ENCODE peak calls at places on chromosome 9, in ten cellular contexts. H is CD8-positive, alpha-beta memory T cell; U is occipital lobe; K is astrocyte of the hippocampus; A is right cardiac atrium; S is activated CD4-positive, alpha-beta T cell treated with anti-CD3 and anti-CD28 coated beads for 4 hours; E is NCI-H460; D is aorta; P is GDM1; O is stimulated activated CD8-positive, alpha-beta memory T cell treated with anti-CD3 and anti-CD28 coated beads, Interleukin-12 subunit alpha, Interleukin-12 subunit beta, amount 100 ng/mL, for 4 hours. M is an unnamed sample.

GRCh38 chr9:133992780-133993634 is 883 bp upstream of the VAV2 start:
- DNase-seq in D (peak; percentile 90), U (no peak), P (no peak), S (peak; percentile 78), A (peak; percentile 95), E (peak; percentile 64), K (peak; percentile 92), O (peak; percentile 68), H (peak; percentile 78), M (peak; percentile 90)

GRCh38 chr9:35859310-35859994 is 10.7 kb downstream of the OR13J1 start:
- DNase-seq in D (no peak), H (no peak), P (no peak), E (no peak), K (peak; percentile 26), O (no peak), A (peak; percentile 66), S (no peak), U (peak; percentile 48), M (no peak)

GRCh38 chr9:130498918-130499698 is 54.3 kb downstream of the ASS1 start:
- DNase-seq in D (no peak), H (no peak), K (no peak), S (no peak), E (no peak), U (no peak), A (no peak), O (no peak), P (no peak), M (no peak)

GRCh38 chr9:73132034-73132776 is 19.5 kb upstream of the ANXA1 start:
- DNase-seq in O (peak; percentile 43), P (peak; percentile 67), A (peak; percentile 80), S (peak; percentile 63), D (peak; percentile 86), K (peak; percentile 89), H (peak; percentile 87), E (peak; percentile 78), U (peak; percentile 26), M (peak; percentile 73)

GRCh38 chr9:96139592-96140251 is 162.3 kb downstream of the HSD17B3 start:
- DNase-seq in K (peak; percentile 63), H (no peak), E (no peak), A (peak; percentile 61), D (peak; percentile 86), U (peak; percentile 50), S (no peak), O (no peak), P (no peak), M (peak; percentile 38)

GRCh38 chr9:98172604-98173003 is 19.8 kb downstream of the CORO2A start:
- DNase-seq in U (no peak), A (no peak), K (peak; percentile 26), P (no peak), S (no peak), O (no peak), H (no peak), E (no peak), D (no peak), M (no peak)

GRCh38 chr9:12775373-12775962 is 648 bp downstream of the LURAP1L start:
- DNase-seq in S (no peak), P (no peak), O (no peak), A (peak; percentile 59), K (no peak), D (peak; percentile 46), E (no peak), U (peak; percentile 63), H (no peak), M (peak; percentile 34)

GRCh38 chr9:79611091-79611614 is 39.4 kb downstream of the TLE4 start:
- DNase-seq in E (peak; percentile 20), P (peak; percentile 60), K (peak; percentile 95), U (no peak), A (no peak), H (no peak), S (no peak), D (no peak), O (no peak), M (no peak)

GRCh38 chr9:1875921-1876448 is 139.2 kb upstream of the SMARCA2 start:
- DNase-seq in E (no peak), A (no peak), D (peak; percentile 44), H (no peak), O (no peak), U (no peak), S (no peak), P (no peak), K (no peak), M (no peak)

GRCh38 chr9:130213898-130214761 is 41.9 kb downstream of the NCS1 start:
- DNase-seq in P (no peak), K (no peak), S (no peak), O (no peak), E (no peak), H (no peak), A (peak; percentile 39), D (peak; percentile 52), U (no peak), M (no peak)

GRCh38 chr9:77589046-77589795 is 58.9 kb downstream of the GNA14 start:
- DNase-seq in H (no peak), U (no peak), K (no peak), D (no peak), E (no peak), P (no peak), S (no peak), A (no peak), O (no peak), M (no peak)

GRCh38 chr9:127926961-127927456 is 3.6 kb downstream of the PIP5KL1 start:
- DNase-seq in U (no peak), E (no peak), P (no peak), A (no peak), S (no peak), D (no peak), H (no peak), K (no peak), O (no peak), M (no peak)

GRCh38 chr9:33166263-33167083 is 663 bp downstream of the B4GALT1 start:
- DNase-seq in O (no peak), P (no peak), E (no peak), D (peak; percentile 76), H (peak; percentile 57), K (peak; percentile 47), S (no peak), U (no peak), A (peak; percentile 85), M (no peak)

GRCh38 chr9:94870793-94871558 is 144.5 kb downstream of the AOPEP start:
- DNase-seq in K (peak; percentile 37), S (peak; percentile 20), O (no peak), H (peak; percentile 78), E (no peak), A (no peak), D (no peak), U (no peak), P (no peak), M (peak; percentile 76)

GRCh38 chr9:136370687-136371530 is 2.6 kb downstream of the CARD9 start:
- DNase-seq in K (no peak), H (no peak), P (no peak), U (no peak), S (no peak), E (no peak), D (no peak), A (peak; percentile 64), O (no peak), M (no peak)

GRCh38 chr9:132708239-132708638 is 38.0 kb downstream of the GTF3C4 start:
- DNase-seq in E (no peak), S (no peak), D (no peak), P (no peak), A (no peak), K (no peak), H (no peak), O (no peak), U (no peak), M (no peak)

GRCh38 chr9:36677611-36678010 is 104.9 kb downstream of the MELK start:
- DNase-seq in K (no peak), U (no peak), P (no peak), A (no peak), E (no peak), O (no peak), S (no peak), H (no peak), D (no peak), M (no peak)

GRCh38 chr9:34363619-34364351 is 12.9 kb downstream of the MYORG start:
- DNase-seq in K (no peak), O (no peak), P (peak; percentile 11), S (no peak), D (no peak), A (peak; percentile 69), E (no peak), H (no peak), U (no peak), M (peak; percentile 47)

GRCh38 chr9:121353246-121353975 is 16.6 kb downstream of the STOM start:
- DNase-seq in U (no peak), D (no peak), K (no peak), E (no peak), A (no peak), O (peak; percentile 49), P (no peak), S (peak; percentile 26), H (peak; percentile 86), M (no peak)

GRCh38 chr9:731474-731873 is 110.0 kb upstream of the DMRT1 start:
- DNase-seq in E (no peak), P (no peak), A (no peak), O (no peak), U (no peak), S (no peak), D (no peak), K (no peak), H (no peak), M (no peak)

GRCh38 chr9:132546148-132547051 is 36.0 kb upstream of the BARHL1 start:
- DNase-seq in U (no peak), D (no peak), A (peak; percentile 79), H (no peak), E (no peak), S (no peak), O (no peak), K (peak; percentile 72), P (no peak), M (peak; percentile 65)

GRCh38 chr9:123302348-123303214 is 34.2 kb upstream of the STRBP start:
- DNase-seq in O (no peak), A (no peak), K (no peak), U (no peak), E (no peak), D (no peak), P (no peak), H (no peak), S (no peak), M (no peak)

GRCh38 chr9:21741151-21741550 is 61.3 kb upstream of the MTAP start:
- DNase-seq in O (no peak), H (no peak), P (no peak), D (no peak), S (no peak), A (no peak), U (no peak), K (peak; percentile 50), E (no peak), M (no peak)

GRCh38 chr9:95027914-95028854 is 289.3 kb downstream of the FANCC start:
- DNase-seq in U (no peak), A (no peak), D (no peak), K (no peak), P (no peak), S (no peak), O (no peak), E (no peak), H (no peak), M (no peak)

GRCh38 chr9:129487658-129488483 is 133.0 kb downstream of the C9orf50 start:
- DNase-seq in A (peak; percentile 85), O (no peak), D (peak; percentile 82), U (peak; percentile 66), S (peak; percentile 72), P (no peak), E (no peak), K (peak; percentile 73), H (no peak), M (no peak)

GRCh38 chr9:17137576-17137975 is 2.7 kb downstream of the CNTLN start:
- DNase-seq in H (no peak), E (no peak), S (no peak), A (no peak), P (no peak), K (no peak), O (no peak), U (no peak), D (no peak), M (no peak)

GRCh38 chr9:95506438-95506691 is 10.4 kb downstream of the PTCH1 start:
- DNase-seq in U (no peak), A (peak; percentile 83), E (peak; percentile 26), K (peak; percentile 78), S (peak; percentile 15), D (peak; percentile 53), H (peak; percentile 50), P (no peak), O (no peak), M (no peak)

GRCh38 chr9:136326061-136326776 is 1.1 kb upstream of the GPSM1 start:
- DNase-seq in P (peak; percentile 41), S (no peak), D (no peak), U (no peak), O (no peak), A (peak; percentile 74), H (no peak), E (no peak), K (peak; percentile 84), M (peak; percentile 39)